ENCODE peak calls at places on chromosome 13, in five cellular contexts. C is right lobe of liver, E is HCT116, O is mammary epithelial cell, R is IMR-90. P is an unnamed sample. For H3K9me3, the result is how much of the 10 kb centered on the place peaks cover.

GRCh38 chr13:53089951-53090350 is 61.3 kb downstream of the OLFM4 start:
- DNase-seq in C (no peak), E (no peak), O (no peak), R (no peak), P (no peak)

GRCh38 chr13:40383132-40383531 is 283.3 kb downstream of the FOXO1 start:
- DNase-seq in C (no peak), E (no peak), O (no peak), R (no peak), P (no peak)

GRCh38 chr13:94708971-94709614 is 3.3 kb downstream of the SOX21 start:
- DNase-seq in C (no peak), E (no peak), O (no peak), R (no peak), P (no peak)

GRCh38 chr13:38514575-38514974 is 164.9 kb downstream of the UFM1 start:
- DNase-seq in C (no peak), E (no peak), O (no peak), R (no peak), P (no peak)

GRCh38 chr13:32443111-32443510 is 15.2 kb upstream of the N4BP2L1 start:
- DNase-seq in C (no peak), E (peak), O (no peak), R (peak), P (no peak)

GRCh38 chr13:66344770-66345367 is 885.3 kb downstream of the PCDH9 start:
- DNase-seq in C (no peak), E (no peak), O (no peak), R (no peak), P (no peak)

GRCh38 chr13:101951114-101951513 is 450.7 kb downstream of the FGF14 start:
- DNase-seq in C (no peak), E (no peak), O (no peak), R (no peak), P (no peak)

GRCh38 chr13:77379508-77379907 is 52.6 kb upstream of the MYCBP2 start:
- DNase-seq in C (no peak), E (no peak), O (no peak), R (no peak), P (no peak)

GRCh38 chr13:76778906-76779305 is 107.3 kb downstream of the KCTD12 start:
- DNase-seq in C (no peak), E (no peak), O (no peak), R (no peak), P (no peak)

GRCh38 chr13:85137516-85137915 is 661.7 kb downstream of the SLITRK6 start:
- DNase-seq in C (no peak), E (no peak), O (peak), R (no peak), P (no peak)

GRCh38 chr13:57698851-57699250 is 67.3 kb downstream of the PCDH17 start:
- DNase-seq in C (no peak), E (no peak), O (no peak), R (no peak), P (no peak)
- H3K4me3 ChIP-seq in C (no peak), E (no peak), O (no peak), R (no peak), P (no peak)

GRCh38 chr13:55613429-55614187 is 1527.1 kb upstream of the PRR20A start:
- DNase-seq in C (no peak), E (no peak), O (no peak), R (no peak), P (no peak)

GRCh38 chr13:55615080-55615479 is 1525.6 kb upstream of the PRR20A start:
- DNase-seq in C (no peak), E (no peak), O (no peak), R (no peak), P (no peak)
- H3K9me3 ChIP-seq in C (under half), E (under half), O (under half), R (under half), P (under half)

GRCh38 chr13:20231839-20232555 is at the start of gene GJB6:
- DNase-seq in C (no peak), E (no peak), O (peak), R (no peak), P (no peak)

GRCh38 chr13:20227288-20227687 is 4.8 kb downstream of the GJB6 start:
- DNase-seq in C (no peak), E (no peak), O (no peak), R (no peak), P (no peak)

GRCh38 chr13:20227730-20228129 is 4.4 kb downstream of the GJB6 start:
- DNase-seq in C (no peak), E (no peak), O (no peak), R (no peak), P (no peak)

GRCh38 chr13:20232556-20233277 is 598 bp upstream of the GJB6 start:
- DNase-seq in C (no peak), E (no peak), O (no peak), R (no peak), P (no peak)

GRCh38 chr13:20230913-20231838 is 943 bp downstream of the GJB6 start:
- DNase-seq in C (no peak), E (no peak), O (no peak), R (no peak), P (no peak)
- H3K4me3 ChIP-seq in C (peak), E (no peak), O (peak), R (no peak), P (no peak)

GRCh38 chr13:96417956-96418355 is 328.0 kb downstream of the HS6ST3 start:
- DNase-seq in C (no peak), E (no peak), O (no peak), R (no peak), P (no peak)

GRCh38 chr13:96421314-96421713 is 331.4 kb downstream of the HS6ST3 start:
- DNase-seq in C (no peak), E (no peak), O (no peak), R (no peak), P (no peak)

GRCh38 chr13:96426160-96426559 is 336.3 kb downstream of the HS6ST3 start:
- DNase-seq in C (no peak), E (no peak), O (no peak), R (no peak), P (no peak)

DNA sequence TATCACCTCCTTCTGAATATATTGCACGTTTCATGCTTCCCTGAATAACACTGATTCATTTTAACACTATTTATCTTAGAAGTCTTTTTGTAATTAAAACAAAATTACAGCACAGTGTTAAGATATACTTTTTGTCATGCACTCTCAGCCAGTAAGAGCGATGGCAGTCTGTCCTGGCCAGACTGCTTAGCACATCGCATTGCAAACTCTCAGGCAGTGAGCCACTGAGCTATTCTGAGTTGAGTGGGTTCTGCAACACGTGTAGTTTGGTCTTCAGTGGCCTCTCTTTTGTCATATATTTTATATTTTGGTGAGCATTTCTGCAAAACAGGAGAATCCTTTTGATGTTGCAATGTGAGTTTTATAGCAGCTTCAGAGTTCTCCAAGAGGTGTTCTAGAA is 332.1 kb downstream of the HS6ST3 start:
- DNase-seq in C (no peak), E (no peak), O (no peak), R (no peak), P (no peak)
- H3K9me3 ChIP-seq in C (under half), E (under half), O (under half), R (under half), P (under half)

GRCh38 chr13:35763060-35763804 is 286.7 kb upstream of the MAB21L1 start:
- DNase-seq in C (no peak), E (no peak), O (no peak), R (no peak), P (no peak)

GRCh38 chr13:35763805-35764170 is 287.3 kb upstream of the MAB21L1 start:
- DNase-seq in C (no peak), E (no peak), O (no peak), R (no peak), P (no peak)

GRCh38 chr13:35761440-35762252 is 285.2 kb upstream of the MAB21L1 start:
- DNase-seq in C (no peak), E (no peak), O (no peak), R (no peak), P (no peak)

GRCh38 chr13:35764359-35765015 is 288.0 kb upstream of the MAB21L1 start:
- DNase-seq in C (no peak), E (no peak), O (peak), R (no peak), P (no peak)

DNA sequence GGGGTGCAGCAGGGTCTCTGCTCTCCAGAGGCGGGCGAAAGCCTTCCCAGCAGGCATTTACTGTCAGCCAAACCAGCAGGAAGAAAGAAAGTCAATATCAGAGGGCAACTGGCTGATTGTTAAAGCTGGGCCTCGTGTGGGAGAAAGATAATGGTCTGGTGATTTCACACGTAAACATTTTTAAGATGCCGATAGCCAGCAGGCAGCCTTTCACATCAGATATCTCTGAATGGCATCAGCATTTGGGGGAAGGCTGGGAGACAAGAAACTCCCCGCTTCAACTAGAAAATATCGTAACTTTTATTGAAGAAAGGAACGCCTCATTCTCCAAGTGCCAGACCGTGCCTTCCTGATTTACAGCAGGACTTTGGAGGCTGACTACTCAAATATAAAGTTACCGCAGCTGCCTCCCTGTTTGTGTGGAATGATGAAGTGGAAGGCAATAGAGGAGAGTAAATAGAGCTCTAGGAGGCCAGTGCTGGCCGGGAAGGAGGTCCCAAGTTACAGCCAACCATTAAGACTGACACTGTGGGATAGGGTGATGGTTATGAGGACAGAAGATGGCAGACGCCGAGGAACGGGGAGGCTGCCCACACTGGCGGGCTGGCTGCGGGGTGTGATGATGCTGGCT is 284.3 kb upstream of the MAB21L1 start:
- DNase-seq in C (no peak), E (no peak), O (no peak), R (no peak), P (no peak)
- H3K4me3 ChIP-seq in C (no peak), E (no peak), O (no peak), R (no peak), P (no peak)

GRCh38 chr13:103539721-103540120 is 473.5 kb upstream of the SLC10A2 start:
- DNase-seq in C (no peak), E (no peak), O (no peak), R (no peak), P (no peak)
- H3K9me3 ChIP-seq in C (under half), E (under half), O (under half), R (under half), P (under half)

GRCh38 chr13:46178143-46178542 is 3.8 kb downstream of the LCP1 start:
- DNase-seq in C (no peak), E (no peak), O (no peak), R (no peak), P (no peak)

GRCh38 chr13:46173656-46174055 is 8.3 kb downstream of the LCP1 start:
- DNase-seq in C (no peak), E (no peak), O (no peak), R (no peak), P (no peak)

GRCh38 chr13:46179576-46180368 is 2.2 kb downstream of the LCP1 start:
- DNase-seq in C (no peak), E (no peak), O (no peak), R (no peak), P (no peak)

GRCh38 chr13:46178821-46179220 is 3.2 kb downstream of the LCP1 start:
- DNase-seq in C (no peak), E (no peak), O (no peak), R (no peak), P (no peak)

GRCh38 chr13:46176756-46177155 is 5.2 kb downstream of the LCP1 start:
- DNase-seq in C (no peak), E (no peak), O (no peak), R (no peak), P (no peak)
- H3K4me3 ChIP-seq in C (no peak), E (no peak), O (no peak), R (no peak), P (no peak)

GRCh38 chr13:98889419-98890079 is 88.3 kb downstream of the DOCK9 start:
- DNase-seq in C (no peak), E (no peak), O (peak), R (no peak), P (no peak)

GRCh38 chr13:98892821-98893220 is 85.0 kb downstream of the DOCK9 start:
- DNase-seq in C (no peak), E (no peak), O (no peak), R (no peak), P (no peak)

GRCh38 chr13:98892077-98892476 is 85.8 kb downstream of the DOCK9 start:
- DNase-seq in C (no peak), E (no peak), O (no peak), R (no peak), P (no peak)

GRCh38 chr13:98890186-98890585 is 87.7 kb downstream of the DOCK9 start:
- DNase-seq in C (no peak), E (no peak), O (peak), R (peak), P (no peak)

DNA sequence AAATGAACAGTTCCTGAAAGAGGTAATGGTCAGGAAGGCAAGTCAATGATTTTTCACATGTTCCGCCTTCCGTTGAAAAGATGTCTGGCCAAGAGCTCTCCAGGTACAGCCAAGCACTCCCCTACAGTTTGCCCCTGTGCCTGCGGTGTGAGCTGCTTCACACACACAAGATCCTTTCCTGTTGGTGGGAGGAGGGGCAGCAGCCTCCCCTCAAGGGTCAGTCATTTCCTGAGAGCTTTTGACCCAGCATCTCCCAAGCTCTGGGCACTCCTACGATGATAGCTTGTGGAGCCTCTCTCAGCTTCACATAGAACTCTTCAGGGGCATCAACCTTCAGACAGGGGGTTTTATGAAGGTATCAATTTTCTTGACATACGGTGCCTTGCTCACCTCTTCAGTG is 86.9 kb downstream of the DOCK9 start:
- DNase-seq in C (no peak), E (no peak), O (no peak), R (no peak), P (no peak)
- H3K9me3 ChIP-seq in C (under half), E (under half), O (under half), R (under half), P (under half)

DNA sequence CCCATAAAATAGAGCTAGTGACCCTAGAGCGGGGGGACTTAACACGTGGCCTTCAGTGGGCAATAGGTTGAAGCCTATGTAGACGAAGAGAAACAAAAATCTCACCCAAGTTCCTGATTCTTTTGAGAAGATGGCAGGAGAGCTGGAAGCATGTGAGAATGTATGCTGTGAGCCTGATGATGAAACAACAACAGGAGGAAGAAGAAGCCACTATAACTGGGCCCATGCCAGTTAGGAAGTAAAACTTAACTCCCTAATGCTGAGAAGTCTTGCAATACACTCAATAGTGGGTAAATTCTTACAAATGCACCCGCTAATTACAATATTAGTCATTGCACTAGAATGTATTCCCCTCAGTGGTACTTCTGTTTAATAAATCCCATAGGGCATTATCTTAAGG is 9.0 kb downstream of the PCDH17 start:
- DNase-seq in C (no peak), E (no peak), O (no peak), R (no peak), P (no peak)
- H3K4me3 ChIP-seq in C (no peak), E (no peak), O (no peak), R (no peak), P (no peak)